ENCODE peak calls at places on chromosome 6, in nine cellular contexts. P, N, T, W, M, X, B, U and Y are unnamed samples.

GRCh38 chr6:142822882-142823578 is 121.9 kb downstream of the HIVEP2 start:
- DNase-seq in N (no peak), W (no peak), B (no peak), T (no peak), M (no peak), X (peak; percentile 57), P (no peak), U (no peak), Y (no peak)

GRCh38 chr6:90285611-90286381 is 10.8 kb downstream of the BACH2 start:
- DNase-seq in M (peak; percentile 82), U (peak; percentile 94), N (peak; percentile 90), T (peak; percentile 85), W (peak; percentile 85), X (peak; percentile 92), B (peak; percentile 85), P (peak; percentile 77), Y (peak; percentile 82)

GRCh38 chr6:14795451-14795850 is 450.4 kb upstream of the JARID2 start:
- DNase-seq in N (no peak), X (no peak), B (no peak), T (no peak), P (no peak), U (no peak), M (no peak), W (no peak), Y (no peak)

GRCh38 chr6:168530653-168531071 is 89.7 kb downstream of the SMOC2 start:
- DNase-seq in W (no peak), U (no peak), B (no peak), P (no peak), N (no peak), T (no peak), M (no peak), X (no peak), Y (no peak)

GRCh38 chr6:107561325-107561724 is 71.4 kb downstream of the SOBP start:
- DNase-seq in W (peak; percentile 26), U (peak; percentile 58), M (peak; percentile 64), X (no peak), P (peak; percentile 10), T (no peak), N (no peak), B (no peak), Y (peak; percentile 79)

GRCh38 chr6:54060286-54060685 is 51.0 kb upstream of the MLIP start:
- DNase-seq in U (no peak), T (no peak), X (no peak), P (no peak), M (no peak), W (peak; percentile 91), B (no peak), N (peak; percentile 59), Y (no peak)

GRCh38 chr6:5175635-5176034 is 85.1 kb downstream of the LYRM4 start:
- DNase-seq in M (no peak), W (no peak), P (no peak), X (peak; percentile 46), T (no peak), B (no peak), U (no peak), N (no peak), Y (no peak)

GRCh38 chr6:45807610-45808009 is 208.1 kb downstream of the CLIC5 start:
- DNase-seq in N (no peak), X (no peak), T (no peak), M (no peak), P (no peak), B (no peak), W (no peak), U (no peak), Y (no peak)

GRCh38 chr6:129138739-129139405 is 255.9 kb downstream of the LAMA2 start:
- DNase-seq in X (no peak), T (no peak), M (no peak), B (no peak), W (peak; percentile 26), P (no peak), U (no peak), N (no peak), Y (no peak)

GRCh38 chr6:165049362-165049761 is 260.0 kb downstream of the C6orf118 start:
- DNase-seq in M (no peak), N (no peak), B (no peak), W (peak; percentile 31), P (no peak), U (peak; percentile 42), T (no peak), X (peak; percentile 52), Y (no peak)

GRCh38 chr6:6825986-6826901 is 237.7 kb downstream of the LY86 start:
- DNase-seq in B (no peak), U (peak; percentile 63), T (no peak), N (peak; percentile 91), W (peak; percentile 14), P (peak; percentile 60), X (peak; percentile 82), M (peak; percentile 56), Y (no peak)

GRCh38 chr6:135325624-135326424 is 144.7 kb downstream of the MYB start:
- DNase-seq in N (no peak), U (no peak), W (peak; percentile 41), M (no peak), T (no peak), P (no peak), B (no peak), X (no peak), Y (no peak)

GRCh38 chr6:2021713-2022125 is 223.7 kb downstream of the GMDS start:
- DNase-seq in X (no peak), U (peak; percentile 87), P (peak; percentile 84), B (no peak), M (peak; percentile 80), N (peak; percentile 48), W (peak; percentile 76), T (peak; percentile 76), Y (no peak)

GRCh38 chr6:139970591-139970991 is 596.1 kb upstream of the CITED2 start:
- DNase-seq in B (no peak), M (no peak), N (peak; percentile 39), W (peak; percentile 54), P (no peak), T (no peak), U (no peak), X (no peak), Y (no peak)

GRCh38 chr6:45327956-45328522 is at the start of gene RUNX2:
- DNase-seq in P (no peak), X (no peak), M (no peak), U (no peak), T (peak; percentile 97), N (no peak), W (peak; percentile 91), B (no peak), Y (no peak)

GRCh38 chr6:168403370-168404005 is 37.5 kb upstream of the SMOC2 start:
- DNase-seq in W (no peak), M (no peak), B (no peak), P (no peak), U (no peak), X (no peak), T (no peak), N (no peak), Y (peak; percentile 47)

GRCh38 chr6:159134701-159135364 is 34.4 kb upstream of the FNDC1 start:
- DNase-seq in U (peak; percentile 62), W (peak; percentile 63), P (peak; percentile 80), T (peak; percentile 23), X (peak; percentile 76), N (peak; percentile 62), B (no peak), M (peak; percentile 30), Y (no peak)

GRCh38 chr6:7267071-7267470 is 45.9 kb downstream of the SSR1 start:
- DNase-seq in W (no peak), P (no peak), X (no peak), U (no peak), N (no peak), B (no peak), M (no peak), T (no peak), Y (no peak)

GRCh38 chr6:3755637-3756515 is 4.4 kb upstream of the PXDC1 start:
- DNase-seq in U (no peak), X (no peak), W (no peak), M (no peak), T (no peak), B (no peak), P (no peak), N (no peak), Y (no peak)

GRCh38 chr6:22421187-22421586 is 124.4 kb upstream of the PRL start:
- DNase-seq in B (no peak), T (no peak), M (no peak), W (peak; percentile 21), U (no peak), P (no peak), N (no peak), X (no peak), Y (no peak)

GRCh38 chr6:99349620-99350141 is at the start of gene FAXC:
- DNase-seq in N (peak; percentile 25), W (peak; percentile 21), X (no peak), P (peak; percentile 29), T (no peak), U (no peak), M (no peak), B (no peak), Y (no peak)
- H3K4me3 ChIP-seq in N (peak within 1 kb of the TSS; percentile 60), W (peak within 1 kb of the TSS; percentile 51), X (peak within 1 kb of the TSS; percentile 50), P (peak within 1 kb of the TSS; percentile 55), T (peak within 1 kb of the TSS; percentile 53), U (peak within 1 kb of the TSS; percentile 69), M (peak within 1 kb of the TSS; percentile 68), B (peak within 1 kb of the TSS; percentile 75), Y (peak within 1 kb of the TSS; percentile 91)

DNA sequence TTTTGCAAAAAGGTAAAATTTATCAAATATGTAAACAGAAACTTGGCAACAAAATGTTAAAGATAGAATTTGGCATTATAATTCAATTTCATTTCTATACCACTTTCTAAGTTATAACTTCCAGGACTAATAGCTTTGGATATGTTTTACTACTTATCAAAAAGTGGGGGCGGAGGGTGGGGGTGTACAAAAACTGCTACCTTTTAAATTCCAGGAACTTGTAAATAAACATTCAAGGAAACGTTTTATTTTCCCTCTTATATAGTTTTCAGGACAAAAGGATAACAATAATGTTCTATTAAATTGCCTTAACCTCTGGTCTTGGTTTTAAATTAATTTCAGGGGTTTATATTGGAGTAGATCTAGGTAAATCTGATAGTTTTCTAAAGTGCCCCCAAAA is 103.8 kb downstream of the DST start:
- DNase-seq in M (no peak), P (no peak), W (no peak), X (no peak), T (no peak), N (no peak), B (no peak), U (no peak), Y (no peak)
- H3K4me3 ChIP-seq in M (peak overlapping the region; percentile 72), P (peak overlapping the region; percentile 61), W (no peak overlapping the region), X (no peak overlapping the region), T (no peak overlapping the region), N (peak overlapping the region; percentile 4), B (peak overlapping the region; percentile 53), U (peak overlapping the region; percentile 72), Y (peak overlapping the region; percentile 70)

DNA sequence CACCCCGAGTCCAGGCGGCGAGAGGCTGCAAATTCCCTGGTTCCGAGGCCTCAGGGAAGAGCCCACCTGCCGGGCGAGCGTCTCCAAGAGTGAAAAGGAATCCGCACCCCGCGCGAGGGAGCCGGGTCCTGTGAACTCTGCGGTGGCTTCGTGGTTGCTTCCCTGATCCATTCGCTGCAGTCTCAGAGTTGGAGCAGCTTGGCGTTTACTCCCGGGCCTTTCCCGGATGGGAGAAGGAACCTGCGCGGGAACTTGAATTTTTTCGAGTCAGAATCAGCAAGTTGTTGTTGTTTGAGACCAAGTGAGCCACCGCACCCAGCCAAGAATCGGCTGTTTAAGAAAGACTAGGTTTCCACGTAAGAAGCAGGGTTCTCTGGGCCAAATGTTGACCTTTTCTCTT is 12.8 kb downstream of the PRSS16 start:
- DNase-seq in P (no peak), M (no peak), W (no peak), T (no peak), B (no peak), X (no peak), N (no peak), U (no peak), Y (no peak)
- H3K4me3 ChIP-seq in P (no peak overlapping the region), M (no peak overlapping the region), W (no peak overlapping the region), T (no peak overlapping the region), B (no peak overlapping the region), X (no peak overlapping the region), N (no peak overlapping the region), U (no peak overlapping the region), Y (no peak overlapping the region)

GRCh38 chr6:167136376-167136775 is 13.5 kb downstream of the CCR6 start:
- DNase-seq in T (no peak), P (no peak), X (no peak), W (no peak), N (no peak), B (no peak), M (no peak), U (no peak), Y (no peak)
- H3K4me3 ChIP-seq in T (no peak overlapping the region), P (no peak overlapping the region), X (no peak overlapping the region), W (no peak overlapping the region), N (no peak overlapping the region), B (no peak overlapping the region), M (no peak overlapping the region), U (no peak overlapping the region), Y (no peak overlapping the region)